ENCODE peak calls at places on chromosome 6, in five cellular contexts. S is A549, E is brain microvascular endothelial cell, L is AG04450, F is psoas muscle. I is an unnamed sample.

GRCh38 chr6:110574817-110575216 is 98.4 kb upstream of the SLC22A16 start:
- DNase-seq in S (no peak), E (no peak), L (no peak), F (no peak), I (no peak)

GRCh38 chr6:116352515-116353471 is 18.0 kb upstream of the DSE start:
- DNase-seq in S (no peak), E (no peak), L (no peak), F (no peak), I (peak; percentile 38)

GRCh38 chr6:54878705-54879104 is 32.1 kb downstream of the FAM83B start:
- DNase-seq in S (no peak), E (no peak), L (no peak), F (no peak), I (no peak)

GRCh38 chr6:15148356-15149058 is 97.4 kb upstream of the JARID2 start:
- DNase-seq in S (no peak), E (peak; percentile 63), L (peak; percentile 78), F (no peak), I (peak; percentile 12)

GRCh38 chr6:44925100-44925739 is 402.9 kb upstream of the RUNX2 start:
- DNase-seq in S (no peak), E (peak; percentile 68), L (no peak), F (no peak), I (peak; percentile 6)

GRCh38 chr6:21679761-21680265 is 86.3 kb downstream of the SOX4 start:
- DNase-seq in S (peak; percentile 16), E (peak; percentile 78), L (peak; percentile 51), F (no peak), I (peak; percentile 91)

GRCh38 chr6:136793348-136793747 is 1.1 kb upstream of the MAP3K5 start:
- DNase-seq in S (no peak), E (no peak), L (no peak), F (no peak), I (no peak)

GRCh38 chr6:124099520-124099919 is 295.9 kb downstream of the NKAIN2 start:
- DNase-seq in S (no peak), E (no peak), L (no peak), F (no peak), I (no peak)

GRCh38 chr6:137217801-137218472 is 1.2 kb downstream of the IFNGR1 start:
- DNase-seq in S (no peak), E (no peak), L (no peak), F (peak; percentile 59), I (no peak)

GRCh38 chr6:116008470-116009229 is 52.0 kb downstream of the FRK start:
- DNase-seq in S (no peak), E (peak; percentile 31), L (no peak), F (peak; percentile 37), I (peak; percentile 70)

GRCh38 chr6:28474441-28475219 is 31.3 kb upstream of the ZSCAN23 start:
- DNase-seq in S (peak; percentile 38), E (peak; percentile 85), L (peak; percentile 67), F (no peak), I (peak; percentile 85)

GRCh38 chr6:159117541-159117940 is 51.7 kb upstream of the FNDC1 start:
- DNase-seq in S (no peak), E (no peak), L (no peak), F (no peak), I (no peak)

GRCh38 chr6:45900808-45901752 is 114.6 kb downstream of the CLIC5 start:
- DNase-seq in S (no peak), E (peak; percentile 31), L (no peak), F (no peak), I (peak; percentile 63)

GRCh38 chr6:109662192-109662591 is 28.8 kb downstream of the AK9 start:
- DNase-seq in S (no peak), E (peak; percentile 36), L (no peak), F (no peak), I (no peak)

GRCh38 chr6:26123675-26124549 is 36.7 kb downstream of the HFE start:
- DNase-seq in S (peak; percentile 92), E (peak; percentile 98), L (peak; percentile 99), F (peak; percentile 86), I (peak; percentile 96)

GRCh38 chr6:35228483-35228882 is 14.7 kb downstream of the SCUBE3 start:
- DNase-seq in S (no peak), E (no peak), L (no peak), F (no peak), I (no peak)

GRCh38 chr6:41239467-41240159 is 11.5 kb downstream of the TREML4 start:
- DNase-seq in S (no peak), E (no peak), L (no peak), F (no peak), I (no peak)

GRCh38 chr6:15389759-15390723 is 144.2 kb downstream of the JARID2 start:
- DNase-seq in S (peak; percentile 25), E (peak; percentile 62), L (no peak), F (peak; percentile 58), I (peak; percentile 73)

GRCh38 chr6:16757332-16757731 is 3.9 kb downstream of the ATXN1 start:
- DNase-seq in S (no peak), E (no peak), L (no peak), F (no peak), I (no peak)

GRCh38 chr6:106145144-106145543 is 59.0 kb downstream of the PRDM1 start:
- DNase-seq in S (no peak), E (no peak), L (no peak), F (no peak), I (no peak)

GRCh38 chr6:157761331-157761921 is 61.6 kb upstream of the SNX9 start:
- DNase-seq in S (no peak), E (peak; percentile 68), L (no peak), F (no peak), I (peak; percentile 68)

GRCh38 chr6:70686548-70687133 is 19.0 kb downstream of the SMAP1 start:
- DNase-seq in S (peak; percentile 7), E (peak; percentile 31), L (no peak), F (no peak), I (peak; percentile 57)

GRCh38 chr6:35727206-35727934 is 9.5 kb upstream of the ARMC12 start:
- DNase-seq in S (peak; percentile 55), E (peak; percentile 54), L (no peak), F (peak; percentile 98), I (peak; percentile 96)

GRCh38 chr6:84618046-84618752 is 146.2 kb downstream of the TBX18 start:
- DNase-seq in S (no peak), E (peak; percentile 67), L (peak; percentile 50), F (no peak), I (peak; percentile 88)

GRCh38 chr6:127855542-127856159 is 45.2 kb downstream of the THEMIS start:
- DNase-seq in S (no peak), E (peak; percentile 54), L (no peak), F (no peak), I (peak; percentile 61)

GRCh38 chr6:30725713-30726505 is 5.8 kb downstream of the TUBB start:
- DNase-seq in S (no peak), E (no peak), L (no peak), F (no peak), I (peak; percentile 48)

GRCh38 chr6:123808556-123808955 is 4.9 kb downstream of the NKAIN2 start:
- DNase-seq in S (no peak), E (no peak), L (no peak), F (no peak), I (no peak)

GRCh38 chr6:88855521-88856152 is 107.8 kb downstream of the RNGTT start:
- DNase-seq in S (no peak), E (no peak), L (no peak), F (no peak), I (no peak)

GRCh38 chr6:163797313-163797712 is 382.8 kb downstream of the QKI start:
- DNase-seq in S (no peak), E (no peak), L (no peak), F (no peak), I (no peak)

GRCh38 chr6:16402501-16402900 is 164.1 kb downstream of the GMPR start:
- DNase-seq in S (no peak), E (no peak), L (no peak), F (no peak), I (no peak)

GRCh38 chr6:103154779-103155572 is 1704.7 kb downstream of the HACE1 start:
- DNase-seq in S (no peak), E (no peak), L (no peak), F (no peak), I (no peak)

GRCh38 chr6:155275808-155276480 is 12.1 kb downstream of the CLDN20 start:
- DNase-seq in S (no peak), E (peak; percentile 48), L (no peak), F (no peak), I (peak; percentile 59)

GRCh38 chr6:5205877-5206840 is 54.6 kb downstream of the LYRM4 start:
- DNase-seq in S (no peak), E (peak; percentile 75), L (no peak), F (peak; percentile 67), I (peak; percentile 88)

GRCh38 chr6:31068738-31069340 is 43.5 kb downstream of the C6orf15 start:
- DNase-seq in S (peak; percentile 59), E (peak; percentile 72), L (peak; percentile 52), F (peak; percentile 81), I (peak; percentile 84)

GRCh38 chr6:167105060-167105459 is 17.8 kb upstream of the CCR6 start:
- DNase-seq in S (no peak), E (no peak), L (no peak), F (no peak), I (no peak)

GRCh38 chr6:148829415-148830101 is 82.7 kb downstream of the UST start:
- DNase-seq in S (no peak), E (no peak), L (no peak), F (no peak), I (no peak)

GRCh38 chr6:19180348-19181073 is 656.7 kb upstream of the ID4 start:
- DNase-seq in S (no peak), E (peak; percentile 35), L (no peak), F (peak; percentile 70), I (peak; percentile 41)

DNA sequence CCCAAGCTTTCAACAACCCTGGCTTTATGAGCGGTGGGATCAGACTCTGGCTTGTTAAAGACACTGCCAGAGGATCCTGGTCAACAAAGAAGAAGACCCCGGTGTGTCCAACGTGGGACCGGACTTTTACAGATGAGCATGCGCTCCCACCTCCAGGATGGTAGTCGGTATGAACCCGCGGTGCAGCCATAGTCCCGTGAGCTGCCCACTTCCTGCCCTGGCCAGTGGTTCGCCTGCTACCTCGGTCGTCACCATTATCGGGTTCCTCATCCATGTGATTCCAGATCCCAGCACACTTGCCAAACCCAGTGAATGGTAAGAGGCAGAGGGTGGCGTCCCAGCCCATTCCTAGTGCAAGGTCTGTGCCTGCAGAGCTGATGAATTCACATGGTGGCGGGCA is 112.7 kb downstream of the AGPAT4 start:
- DNase-seq in S (no peak), E (no peak), L (no peak), F (no peak), I (no peak)
- TF ChIP-seq CTCF in S (no peak), E (no peak), L (no peak), F (no peak), I (no peak)

DNA sequence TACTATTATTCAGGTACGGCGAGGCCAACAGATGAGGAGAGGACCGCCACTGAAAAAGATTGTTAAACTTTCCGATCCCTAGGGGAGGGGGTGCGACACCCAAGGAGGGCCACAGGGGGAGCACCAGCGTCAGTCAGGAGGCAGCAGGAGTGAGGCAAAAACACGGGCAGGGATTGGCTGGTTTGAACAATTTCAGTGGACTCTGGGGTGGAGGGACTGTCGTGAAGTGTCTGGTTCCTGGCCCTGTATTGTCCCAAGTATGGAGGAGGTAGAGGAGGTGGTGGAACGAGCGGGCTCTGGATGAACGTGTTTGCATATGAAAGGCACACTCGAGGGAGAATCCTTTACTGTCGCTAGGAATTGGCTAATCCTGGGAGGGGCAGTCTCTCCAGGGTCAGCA is 32.5 kb upstream of the MCUR1 start:
- DNase-seq in S (peak; percentile 17), E (no peak), L (no peak), F (no peak), I (no peak)
- H3K4me3 ChIP-seq in S (no peak overlapping the region), E (no peak overlapping the region), L (no peak overlapping the region), F (no peak overlapping the region), I (no peak overlapping the region)

GRCh38 chr6:113779656-113780055 is 77.5 kb upstream of the MARCKS start:
- DNase-seq in S (no peak), E (no peak), L (no peak), F (no peak), I (no peak)
- TF ChIP-seq CTCF in S (no peak), E (no peak), L (no peak), F (no peak), I (no peak)

GRCh38 chr6:39934060-39934757 is at the start of gene MOCS1:
- DNase-seq in S (peak; percentile 28), E (peak; percentile 40), L (peak; percentile 7), F (peak; percentile 94), I (peak; percentile 87)
- H3K4me3 ChIP-seq in S (peak within 1 kb of the TSS; percentile 79), E (peak within 1 kb of the TSS; percentile 74), L (peak within 1 kb of the TSS; percentile 78), F (peak within 1 kb of the TSS; percentile 88), I (peak within 1 kb of the TSS; percentile 63)

I was measured in cardiac muscle cell.